ENCODE peak calls at places on chromosomes 5 and 9, in nine cellular contexts. N is endothelial cell of umbilical vein, W is neural progenitor cell, I is A673, H is GM23338, F is PC-3, O is fibroblast of lung, T is PC-9, Z is HCT116. G is an unnamed sample.

GRCh38 chr9:92709240-92709639 is 39.3 kb upstream of the IPPK start:
- DNase-seq in N (no peak), W (no peak), I (no peak), H (no peak), F (no peak), O (no peak), T (no peak), Z (no peak), G (peak; percentile 43)

GRCh38 chr9:110048976-110049698 is 158.8 kb downstream of the C9orf152 start:
- DNase-seq in N (no peak), W (peak; percentile 38), I (no peak), H (peak; percentile 31), F (peak; percentile 35), O (peak; percentile 50), T (no peak), Z (no peak), G (peak; percentile 66)

GRCh38 chr9:33151007-33151557 is 16.1 kb downstream of the B4GALT1 start:
- DNase-seq in N (peak; percentile 86), W (no peak), I (peak; percentile 93), H (no peak), F (peak; percentile 80), O (peak; percentile 97), T (peak; percentile 87), Z (no peak), G (peak; percentile 99)

GRCh38 chr5:135324897-135325650 is 74.0 kb downstream of the MACROH2A1 start:
- DNase-seq in N (no peak), W (no peak), I (no peak), H (no peak), F (peak; percentile 60), O (no peak), T (peak; percentile 72), Z (no peak), G (no peak)

GRCh38 chr9:14136646-14137370 is 177.1 kb downstream of the NFIB start:
- DNase-seq in N (no peak), W (no peak), I (peak; percentile 4), H (no peak), F (no peak), O (no peak), T (no peak), Z (no peak), G (no peak)

GRCh38 chr9:96078866-96079505 is 203.5 kb downstream of the ERCC6L2 start:
- DNase-seq in N (no peak), W (peak; percentile 31), I (no peak), H (no peak), F (no peak), O (peak; percentile 58), T (no peak), Z (no peak), G (no peak)

GRCh38 chr5:65108786-65109743 is 340.3 kb downstream of the CWC27 start:
- DNase-seq in N (no peak), W (no peak), I (no peak), H (no peak), F (no peak), O (no peak), T (no peak), Z (no peak), G (peak; percentile 74)

GRCh38 chr9:121819511-121820231 is 168.2 kb downstream of the DAB2IP start:
- DNase-seq in N (peak; percentile 33), W (peak; percentile 75), I (peak; percentile 55), H (peak; percentile 62), F (no peak), O (peak; percentile 31), T (no peak), Z (no peak), G (peak; percentile 69)

GRCh38 chr9:134942421-134943119 is 24.9 kb upstream of the FCN1 start:
- DNase-seq in N (no peak), W (no peak), I (peak; percentile 21), H (no peak), F (no peak), O (peak; percentile 28), T (no peak), Z (no peak), G (peak; percentile 54)

GRCh38 chr9:134944351-134944802 is 26.7 kb upstream of the FCN1 start:
- DNase-seq in N (no peak), W (peak; percentile 92), I (peak; percentile 80), H (peak; percentile 27), F (no peak), O (peak; percentile 14), T (no peak), Z (no peak), G (peak; percentile 29)

GRCh38 chr9:134943836-134944235 is 26.1 kb upstream of the FCN1 start:
- DNase-seq in N (no peak), W (no peak), I (no peak), H (no peak), F (no peak), O (no peak), T (no peak), Z (no peak), G (no peak)

GRCh38 chr9:134942011-134942410 is 24.3 kb upstream of the FCN1 start:
- DNase-seq in N (no peak), W (no peak), I (no peak), H (no peak), F (no peak), O (no peak), T (no peak), Z (no peak), G (no peak)

GRCh38 chr9:134943411-134943810 is 25.7 kb upstream of the FCN1 start:
- DNase-seq in N (no peak), W (no peak), I (no peak), H (no peak), F (no peak), O (no peak), T (no peak), Z (no peak), G (no peak)
- TF ChIP-seq EZH2 in N (no peak), W (no peak), I (no peak), H (no peak), F (no peak), O (no peak), T (no peak), Z (no peak), G (no peak)

GRCh38 chr5:75342836-75343235 is 5.8 kb downstream of the HMGCR start:
- DNase-seq in N (no peak), W (no peak), I (no peak), H (no peak), F (peak; percentile 20), O (no peak), T (no peak), Z (no peak), G (peak; percentile 34)

GRCh38 chr5:75337366-75338021 is 474 bp downstream of the HMGCR start:
- DNase-seq in N (peak; percentile 35), W (no peak), I (peak; percentile 14), H (no peak), F (no peak), O (peak; percentile 11), T (no peak), Z (no peak), G (peak; percentile 69)

GRCh38 chr5:75338408-75338807 is 1.4 kb downstream of the HMGCR start:
- DNase-seq in N (no peak), W (no peak), I (no peak), H (no peak), F (no peak), O (no peak), T (no peak), Z (no peak), G (no peak)

GRCh38 chr5:75340714-75341478 is 3.9 kb downstream of the HMGCR start:
- DNase-seq in N (no peak), W (no peak), I (no peak), H (no peak), F (peak; percentile 80), O (no peak), T (peak; percentile 85), Z (no peak), G (peak; percentile 34)

DNA sequence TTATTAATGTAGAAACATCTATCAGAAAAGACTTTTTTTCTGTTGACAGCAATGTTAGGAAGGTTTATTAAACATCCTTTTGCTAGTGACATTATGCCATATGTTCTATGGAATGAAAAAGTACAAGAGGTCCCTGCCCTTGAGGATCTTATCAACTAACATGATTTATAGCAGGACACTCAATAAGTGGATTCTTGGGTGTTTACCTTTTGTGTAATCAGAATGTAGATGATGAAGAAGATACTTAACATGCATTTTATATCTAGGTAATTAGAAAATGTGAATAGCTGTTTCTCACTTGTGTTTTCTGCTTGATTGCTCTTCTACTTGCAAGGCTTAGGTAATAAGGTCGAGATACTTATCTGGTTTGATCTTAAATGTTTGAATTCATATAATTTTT is 4.9 kb downstream of the HMGCR start:
- DNase-seq in N (no peak), W (no peak), I (no peak), H (no peak), F (no peak), O (no peak), T (no peak), Z (no peak), G (no peak)
- H3K36me3 ChIP-seq in N (peaks cover 19% of the 10 kb centered on the region), W (peaks cover 28% of the 10 kb centered on the region), I (peaks cover 59% of the 10 kb centered on the region), H (peaks cover 42% of the 10 kb centered on the region), F (peaks cover 20% of the 10 kb centered on the region), O (peaks cover 3% of the 10 kb centered on the region), T (peaks cover 27% of the 10 kb centered on the region), Z (peaks cover 30% of the 10 kb centered on the region), G (peaks cover 28% of the 10 kb centered on the region)

GRCh38 chr9:38619556-38620447 is 594 bp downstream of the ANKRD18A start:
- DNase-seq in N (no peak), W (peak; percentile 52), I (no peak), H (peak; percentile 42), F (peak; percentile 14), O (no peak), T (no peak), Z (no peak), G (peak; percentile 1)
- TF ChIP-seq EZH2 in N (peak; percentile 72), W (peak; percentile 6), I (peak; percentile 83), H (no peak), F (no peak), O (no peak), T (no peak), Z (no peak), G (peak; percentile 80)

GRCh38 chr9:97906236-97906831 is 16.0 kb downstream of the TRMO start:
- DNase-seq in N (peak; percentile 61), W (no peak), I (no peak), H (no peak), F (no peak), O (no peak), T (no peak), Z (no peak), G (peak; percentile 69)

GRCh38 chr9:97905228-97905627 is 17.1 kb downstream of the TRMO start:
- DNase-seq in N (no peak), W (no peak), I (no peak), H (no peak), F (no peak), O (no peak), T (no peak), Z (no peak), G (no peak)

GRCh38 chr9:97907051-97907450 is 15.2 kb downstream of the TRMO start:
- DNase-seq in N (no peak), W (no peak), I (no peak), H (no peak), F (no peak), O (no peak), T (no peak), Z (no peak), G (no peak)

GRCh38 chr9:97908736-97909135 is 13.6 kb downstream of the TRMO start:
- DNase-seq in N (no peak), W (no peak), I (no peak), H (no peak), F (no peak), O (no peak), T (no peak), Z (no peak), G (no peak)

DNA sequence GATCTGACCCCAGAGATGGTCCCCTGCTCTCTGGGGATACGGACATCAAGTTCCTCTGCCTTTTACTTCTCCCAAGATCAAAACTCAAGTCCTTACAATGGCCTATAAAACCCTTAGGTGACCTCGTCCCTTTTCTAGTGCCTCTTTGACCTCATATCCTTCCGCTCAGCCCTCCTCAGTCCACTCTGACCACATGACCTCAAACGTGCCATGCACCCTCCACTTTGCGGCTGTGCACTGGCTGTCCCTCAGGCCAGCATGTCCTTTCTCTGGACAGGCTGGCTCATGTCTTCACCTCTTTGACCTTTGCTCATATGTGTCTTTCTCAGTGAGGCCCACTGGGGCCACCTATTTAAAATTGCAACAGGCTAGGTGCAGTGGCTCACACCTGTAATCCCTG is 14.7 kb downstream of the TRMO start:
- DNase-seq in N (no peak), W (no peak), I (no peak), H (no peak), F (no peak), O (no peak), T (no peak), Z (no peak), G (no peak)
- H3K36me3 ChIP-seq in N (peaks cover 3% of the 10 kb centered on the region), W (no peaks in the 10 kb centered on the region), I (peaks cover 3% of the 10 kb centered on the region), H (no peaks in the 10 kb centered on the region), F (no peaks in the 10 kb centered on the region), O (no peaks in the 10 kb centered on the region), T (peaks cover 7% of the 10 kb centered on the region), Z (peaks cover 13% of the 10 kb centered on the region), G (peaks cover 7% of the 10 kb centered on the region)